ENCODE peak calls at places on chromosomes 16 and 17, in five cellular contexts. E, L, W, Y and F are unnamed samples.

GRCh38 chr16:23222929-23223328 is 40.4 kb downstream of the SCNN1G start:
- DNase-seq in E (no peak), L (no peak), W (no peak), Y (no peak), F (no peak)

GRCh38 chr16:11016993-11017392 is 72.6 kb downstream of the CLEC16A start:
- DNase-seq in E (peak; percentile 61), L (no peak), W (peak; percentile 79), Y (peak; percentile 39), F (peak; percentile 26)

GRCh38 chr17:37605081-37605480 is 4.1 kb downstream of the SYNRG start:
- DNase-seq in E (no peak), L (no peak), W (peak; percentile 45), Y (no peak), F (no peak)

GRCh38 chr17:28892024-28892423 is 5.5 kb downstream of the FLOT2 start:
- DNase-seq in E (no peak), L (no peak), W (no peak), Y (no peak), F (no peak)

GRCh38 chr17:45431531-45432404 is 902 bp downstream of the ARHGAP27 start:
- DNase-seq in E (peak; percentile 56), L (no peak), W (peak; percentile 74), Y (peak; percentile 63), F (peak; percentile 76)

GRCh38 chr17:31494259-31495048 is 103.0 kb downstream of the RAB11FIP4 start:
- DNase-seq in E (no peak), L (no peak), W (no peak), Y (no peak), F (peak; percentile 21)

GRCh38 chr16:85105475-85105874 is 6.8 kb downstream of the CIBAR2 start:
- DNase-seq in E (no peak), L (no peak), W (no peak), Y (no peak), F (no peak)

GRCh38 chr17:61127960-61128359 is 271.7 kb upstream of the TBX2 start:
- DNase-seq in E (no peak), L (no peak), W (peak; percentile 72), Y (no peak), F (no peak)

GRCh38 chr17:81322271-81323082 is 27.4 kb upstream of the SLC38A10 start:
- DNase-seq in E (no peak), L (no peak), W (peak; percentile 51), Y (peak; percentile 51), F (peak; percentile 34)

GRCh38 chr17:44971776-44972483 is 3.8 kb upstream of the C1QL1 start:
- DNase-seq in E (no peak), L (no peak), W (peak; percentile 83), Y (no peak), F (no peak)

GRCh38 chr17:75811174-75811573 is 26.6 kb downstream of the UNK start:
- DNase-seq in E (no peak), L (no peak), W (no peak), Y (no peak), F (no peak)

GRCh38 chr16:68995011-68995504 is 110.4 kb upstream of the HAS3 start:
- DNase-seq in E (no peak), L (no peak), W (peak; percentile 69), Y (peak; percentile 38), F (no peak)

GRCh38 chr17:8071496-8071895 is 16.0 kb downstream of the ALOX12B start:
- DNase-seq in E (no peak), L (no peak), W (no peak), Y (no peak), F (no peak)

GRCh38 chr16:86414991-86415740 is 95.2 kb upstream of the FOXF1 start:
- DNase-seq in E (no peak), L (no peak), W (no peak), Y (no peak), F (no peak)

GRCh38 chr17:82645516-82645915 is 2.7 kb downstream of the WDR45B start:
- DNase-seq in E (no peak), L (no peak), W (peak; percentile 35), Y (no peak), F (no peak)

GRCh38 chr16:35207059-35207999 is 1747.9 kb downstream of the TP53TG3F start:
- DNase-seq in E (no peak), L (no peak), W (no peak), Y (peak; percentile 65), F (no peak)
- H3K9me3 ChIP-seq in E (no peaks in the 10 kb centered on the region), L (no peaks in the 10 kb centered on the region), W (no peaks in the 10 kb centered on the region), Y (no peaks in the 10 kb centered on the region), F (no peaks in the 10 kb centered on the region)

GRCh38 chr17:42392664-42393415 is 4.6 kb upstream of the STAT3 start:
- DNase-seq in E (no peak), L (no peak), W (no peak), Y (no peak), F (no peak)
- H3K9me3 ChIP-seq in E (no peaks in the 10 kb centered on the region), L (no peaks in the 10 kb centered on the region), W (no peaks in the 10 kb centered on the region), Y (no peaks in the 10 kb centered on the region), F (no peaks in the 10 kb centered on the region)

DNA sequence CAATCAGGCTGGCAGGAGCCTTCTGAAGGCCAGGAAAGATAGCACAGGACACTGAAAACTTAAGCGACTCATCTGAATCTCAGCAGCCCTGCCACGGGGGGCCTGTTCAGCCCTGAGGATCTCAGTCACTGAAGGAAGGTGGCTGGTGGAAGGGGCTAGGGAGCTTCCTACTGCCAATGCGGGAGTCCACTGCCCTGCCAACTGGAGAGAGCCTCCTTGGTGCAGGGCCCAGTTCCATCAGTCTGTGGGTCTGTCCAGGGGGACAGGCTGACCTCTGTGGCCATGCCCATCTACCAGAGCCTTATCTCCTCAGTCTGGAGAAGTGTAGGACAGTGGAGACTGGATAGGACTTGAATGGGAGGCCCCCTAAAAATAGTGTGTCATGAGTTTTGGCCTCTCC is 1851.6 kb downstream of the TP53TG3F start:
- DNase-seq in E (no peak), L (no peak), W (no peak), Y (no peak), F (no peak)
- H3K9me3 ChIP-seq in E (no peaks in the 10 kb centered on the region), L (no peaks in the 10 kb centered on the region), W (no peaks in the 10 kb centered on the region), Y (peaks cover 19% of the 10 kb centered on the region), F (no peaks in the 10 kb centered on the region)

GRCh38 chr17:48558731-48559608 is 14.1 kb upstream of the HOXB2 start:
- DNase-seq in E (no peak), L (no peak), W (no peak), Y (no peak), F (no peak)
- H3K9me3 ChIP-seq in E (no peaks in the 10 kb centered on the region), L (no peaks in the 10 kb centered on the region), W (no peaks in the 10 kb centered on the region), Y (no peaks in the 10 kb centered on the region), F (no peaks in the 10 kb centered on the region)

GRCh38 chr16:1208239-1208830 is 16.7 kb downstream of the TPSG1 start:
- DNase-seq in E (no peak), L (no peak), W (no peak), Y (no peak), F (no peak)
- H3K9me3 ChIP-seq in E (no peaks in the 10 kb centered on the region), L (no peaks in the 10 kb centered on the region), W (no peaks in the 10 kb centered on the region), Y (no peaks in the 10 kb centered on the region), F (no peaks in the 10 kb centered on the region)